ENCODE peak calls at places on chromosomes 1 and 21, in seven cellular contexts. One of them, this sample, is unnamed.

GRCh38 chr1:75725256-75725655 is 747 bp downstream of the ACADM start:
- DNase-seq in CD8-positive, alpha-beta T cell: no peak
- DNase-seq in left ventricle myocardium inferior: no peak
- DNase-seq in testis: no peak
- DNase-seq in psoas muscle: no peak
- DNase-seq in HepG2: no peak
- DNase-seq in fibroblast of lung: peak; percentile 9
- DNase-seq in this sample: no peak

GRCh38 chr1:6385673-6386191 is 7.8 kb downstream of the ACOT7 start:
- DNase-seq in left ventricle myocardium inferior: peak; percentile 42
- DNase-seq in HepG2: no peak
- DNase-seq in CD8-positive, alpha-beta T cell: no peak
- DNase-seq in fibroblast of lung: peak; percentile 83
- DNase-seq in psoas muscle: no peak
- DNase-seq in testis: no peak
- DNase-seq in this sample: no peak

GRCh38 chr1:183139281-183139942 is 46.7 kb upstream of the LAMC2 start:
- DNase-seq in CD8-positive, alpha-beta T cell: no peak
- DNase-seq in psoas muscle: no peak
- DNase-seq in left ventricle myocardium inferior: no peak
- DNase-seq in HepG2: peak; percentile 74
- DNase-seq in fibroblast of lung: peak; percentile 51
- DNase-seq in testis: no peak
- DNase-seq in this sample: no peak

GRCh38 chr1:84919461-84919970 is 26.5 kb upstream of the LPAR3 start:
- DNase-seq in HepG2: no peak
- DNase-seq in testis: no peak
- DNase-seq in left ventricle myocardium inferior: no peak
- DNase-seq in psoas muscle: no peak
- DNase-seq in fibroblast of lung: no peak
- DNase-seq in CD8-positive, alpha-beta T cell: no peak
- DNase-seq in this sample: no peak

GRCh38 chr1:172821609-172822274 is 162.8 kb downstream of the FASLG start:
- DNase-seq in HepG2: no peak
- DNase-seq in fibroblast of lung: peak; percentile 82
- DNase-seq in CD8-positive, alpha-beta T cell: no peak
- DNase-seq in testis: peak; percentile 25
- DNase-seq in left ventricle myocardium inferior: no peak
- DNase-seq in psoas muscle: no peak
- DNase-seq in this sample: no peak

GRCh38 chr1:156491151-156491949 is 9.2 kb downstream of the MEF2D start:
- DNase-seq in testis: no peak
- DNase-seq in HepG2: no peak
- DNase-seq in fibroblast of lung: no peak
- DNase-seq in CD8-positive, alpha-beta T cell: no peak
- DNase-seq in left ventricle myocardium inferior: no peak
- DNase-seq in psoas muscle: peak; percentile 56
- DNase-seq in this sample: no peak

GRCh38 chr1:218546314-218546713 is 201.2 kb downstream of the TGFB2 start:
- DNase-seq in left ventricle myocardium inferior: no peak
- DNase-seq in fibroblast of lung: no peak
- DNase-seq in CD8-positive, alpha-beta T cell: no peak
- DNase-seq in psoas muscle: no peak
- DNase-seq in testis: no peak
- DNase-seq in HepG2: no peak
- DNase-seq in this sample: no peak

GRCh38 chr21:44789880-44790279 is 11.7 kb downstream of the UBE2G2 start:
- DNase-seq in testis: no peak
- DNase-seq in CD8-positive, alpha-beta T cell: no peak
- DNase-seq in psoas muscle: no peak
- DNase-seq in HepG2: no peak
- DNase-seq in fibroblast of lung: peak; percentile 83
- DNase-seq in left ventricle myocardium inferior: no peak
- DNase-seq in this sample: no peak

GRCh38 chr1:215718888-215719287 is 151.8 kb downstream of the KCTD3 start:
- DNase-seq in psoas muscle: no peak
- DNase-seq in testis: no peak
- DNase-seq in HepG2: no peak
- DNase-seq in left ventricle myocardium inferior: no peak
- DNase-seq in CD8-positive, alpha-beta T cell: no peak
- DNase-seq in fibroblast of lung: peak; percentile 3
- DNase-seq in this sample: no peak

GRCh38 chr1:168583571-168583970 is 7.2 kb downstream of the XCL1 start:
- DNase-seq in left ventricle myocardium inferior: no peak
- DNase-seq in fibroblast of lung: peak; percentile 63
- DNase-seq in testis: no peak
- DNase-seq in HepG2: no peak
- DNase-seq in CD8-positive, alpha-beta T cell: no peak
- DNase-seq in psoas muscle: no peak
- DNase-seq in this sample: no peak

GRCh38 chr1:66315675-66316074 is 218.3 kb upstream of the SGIP1 start:
- DNase-seq in psoas muscle: no peak
- DNase-seq in HepG2: no peak
- DNase-seq in left ventricle myocardium inferior: no peak
- DNase-seq in fibroblast of lung: peak; percentile 50
- DNase-seq in testis: no peak
- DNase-seq in CD8-positive, alpha-beta T cell: no peak
- DNase-seq in this sample: no peak

GRCh38 chr1:10676987-10677386 is 119.5 kb downstream of the CASZ1 start:
- DNase-seq in fibroblast of lung: no peak
- DNase-seq in HepG2: no peak
- DNase-seq in psoas muscle: no peak
- DNase-seq in CD8-positive, alpha-beta T cell: no peak
- DNase-seq in testis: no peak
- DNase-seq in left ventricle myocardium inferior: no peak
- DNase-seq in this sample: no peak

GRCh38 chr1:12666141-12666735 is 22.4 kb downstream of the AADACL4 start:
- DNase-seq in testis: no peak
- DNase-seq in psoas muscle: no peak
- DNase-seq in left ventricle myocardium inferior: no peak
- DNase-seq in CD8-positive, alpha-beta T cell: no peak
- DNase-seq in HepG2: no peak
- DNase-seq in fibroblast of lung: no peak
- DNase-seq in this sample: no peak

GRCh38 chr1:38217316-38217715 is 170.7 kb upstream of the POU3F1 start:
- DNase-seq in fibroblast of lung: no peak
- DNase-seq in HepG2: no peak
- DNase-seq in CD8-positive, alpha-beta T cell: no peak
- DNase-seq in testis: no peak
- DNase-seq in psoas muscle: no peak
- DNase-seq in left ventricle myocardium inferior: peak; percentile 25
- DNase-seq in this sample: no peak

GRCh38 chr1:25197982-25198681 is 34.2 kb downstream of the SYF2 start:
- DNase-seq in left ventricle myocardium inferior: no peak
- DNase-seq in testis: no peak
- DNase-seq in fibroblast of lung: no peak
- DNase-seq in CD8-positive, alpha-beta T cell: peak; percentile 40
- DNase-seq in psoas muscle: no peak
- DNase-seq in HepG2: peak; percentile 82
- DNase-seq in this sample: no peak

GRCh38 chr1:83029050-83029449 is 969.9 kb downstream of the TTLL7 start:
- DNase-seq in HepG2: no peak
- DNase-seq in psoas muscle: no peak
- DNase-seq in testis: no peak
- DNase-seq in CD8-positive, alpha-beta T cell: no peak
- DNase-seq in fibroblast of lung: no peak
- DNase-seq in left ventricle myocardium inferior: no peak
- DNase-seq in this sample: no peak

GRCh38 chr21:15421947-15422346 is 307.8 kb upstream of the USP25 start:
- DNase-seq in CD8-positive, alpha-beta T cell: no peak
- DNase-seq in HepG2: no peak
- DNase-seq in testis: no peak
- DNase-seq in fibroblast of lung: peak; percentile 77
- DNase-seq in psoas muscle: no peak
- DNase-seq in left ventricle myocardium inferior: no peak
- DNase-seq in this sample: no peak

GRCh38 chr1:162851341-162851740 is 9.6 kb downstream of the CCDC190 start:
- DNase-seq in CD8-positive, alpha-beta T cell: no peak
- DNase-seq in left ventricle myocardium inferior: no peak
- DNase-seq in psoas muscle: no peak
- DNase-seq in testis: no peak
- DNase-seq in HepG2: no peak
- DNase-seq in fibroblast of lung: no peak
- DNase-seq in this sample: no peak
- H3K4me3 ChIP-seq in CD8-positive, alpha-beta T cell: no peak overlapping the region
- H3K4me3 ChIP-seq in left ventricle myocardium inferior: no peak overlapping the region
- H3K4me3 ChIP-seq in psoas muscle: no peak overlapping the region
- H3K4me3 ChIP-seq in testis: no peak overlapping the region
- H3K4me3 ChIP-seq in HepG2: no peak overlapping the region
- H3K4me3 ChIP-seq in fibroblast of lung: no peak overlapping the region
- H3K4me3 ChIP-seq in this sample: no peak overlapping the region

GRCh38 chr1:207316622-207317510 is 4.6 kb upstream of the CD55 start:
- DNase-seq in HepG2: no peak
- DNase-seq in fibroblast of lung: no peak
- DNase-seq in testis: no peak
- DNase-seq in left ventricle myocardium inferior: no peak
- DNase-seq in psoas muscle: no peak
- DNase-seq in CD8-positive, alpha-beta T cell: no peak
- DNase-seq in this sample: no peak

GRCh38 chr1:207319207-207319606 is 2.3 kb upstream of the CD55 start:
- DNase-seq in fibroblast of lung: no peak
- DNase-seq in HepG2: no peak
- DNase-seq in CD8-positive, alpha-beta T cell: no peak
- DNase-seq in psoas muscle: no peak
- DNase-seq in testis: no peak
- DNase-seq in left ventricle myocardium inferior: no peak
- DNase-seq in this sample: no peak

GRCh38 chr1:207316141-207316540 is 5.3 kb upstream of the CD55 start:
- DNase-seq in fibroblast of lung: no peak
- DNase-seq in CD8-positive, alpha-beta T cell: no peak
- DNase-seq in testis: no peak
- DNase-seq in psoas muscle: no peak
- DNase-seq in left ventricle myocardium inferior: no peak
- DNase-seq in HepG2: no peak
- DNase-seq in this sample: peak; percentile 72

GRCh38 chr1:207317561-207317960 is 3.9 kb upstream of the CD55 start:
- DNase-seq in left ventricle myocardium inferior: no peak
- DNase-seq in psoas muscle: no peak
- DNase-seq in fibroblast of lung: no peak
- DNase-seq in HepG2: no peak
- DNase-seq in CD8-positive, alpha-beta T cell: no peak
- DNase-seq in testis: no peak
- DNase-seq in this sample: no peak

GRCh38 chr1:207318072-207318619 is 3.3 kb upstream of the CD55 start:
- DNase-seq in testis: no peak
- DNase-seq in HepG2: no peak
- DNase-seq in fibroblast of lung: no peak
- DNase-seq in CD8-positive, alpha-beta T cell: no peak
- DNase-seq in left ventricle myocardium inferior: no peak
- DNase-seq in psoas muscle: no peak
- DNase-seq in this sample: no peak
- H3K27ac ChIP-seq in testis: no peak overlapping the region
- H3K27ac ChIP-seq in HepG2: no peak overlapping the region
- H3K27ac ChIP-seq in fibroblast of lung: no peak overlapping the region
- H3K27ac ChIP-seq in CD8-positive, alpha-beta T cell: no peak overlapping the region
- H3K27ac ChIP-seq in left ventricle myocardium inferior: peak overlapping the region; percentile 98
- H3K27ac ChIP-seq in psoas muscle: peak overlapping the region; percentile 69
- H3K27ac ChIP-seq in this sample: peak overlapping the region; percentile 76

GRCh38 chr1:241736387-241736786 is 84.3 kb downstream of the WDR64 start:
- DNase-seq in testis: no peak
- DNase-seq in CD8-positive, alpha-beta T cell: no peak
- DNase-seq in HepG2: no peak
- DNase-seq in psoas muscle: no peak
- DNase-seq in left ventricle myocardium inferior: no peak
- DNase-seq in fibroblast of lung: no peak
- DNase-seq in this sample: no peak
- TF ChIP-seq CTCF in testis: no peak
- TF ChIP-seq CTCF in CD8-positive, alpha-beta T cell: no peak
- TF ChIP-seq CTCF in HepG2: no peak
- TF ChIP-seq CTCF in psoas muscle: no peak
- TF ChIP-seq CTCF in left ventricle myocardium inferior: no peak
- TF ChIP-seq CTCF in fibroblast of lung: no peak
- TF ChIP-seq CTCF in this sample: no peak

GRCh38 chr1:169894424-169895145 is 889 bp upstream of the SCYL3 start:
- DNase-seq in psoas muscle: no peak
- DNase-seq in HepG2: no peak
- DNase-seq in CD8-positive, alpha-beta T cell: no peak
- DNase-seq in testis: no peak
- DNase-seq in fibroblast of lung: no peak
- DNase-seq in left ventricle myocardium inferior: no peak
- DNase-seq in this sample: no peak
- H3K4me3 ChIP-seq in psoas muscle: peak overlapping the region; percentile 77
- H3K4me3 ChIP-seq in HepG2: peak overlapping the region; percentile 33
- H3K4me3 ChIP-seq in CD8-positive, alpha-beta T cell: peak overlapping the region; percentile 82
- H3K4me3 ChIP-seq in testis: peak overlapping the region; percentile 97
- H3K4me3 ChIP-seq in fibroblast of lung: peak overlapping the region; percentile 57
- H3K4me3 ChIP-seq in left ventricle myocardium inferior: peak overlapping the region; percentile 97
- H3K4me3 ChIP-seq in this sample: peak overlapping the region; percentile 80

GRCh38 chr21:38487906-38488639 is 10.2 kb downstream of the ERG start:
- DNase-seq in testis: no peak
- DNase-seq in CD8-positive, alpha-beta T cell: no peak
- DNase-seq in fibroblast of lung: no peak
- DNase-seq in psoas muscle: no peak
- DNase-seq in HepG2: no peak
- DNase-seq in left ventricle myocardium inferior: no peak
- DNase-seq in this sample: no peak

GRCh38 chr21:38488640-38489282 is 9.5 kb downstream of the ERG start:
- DNase-seq in CD8-positive, alpha-beta T cell: no peak
- DNase-seq in left ventricle myocardium inferior: no peak
- DNase-seq in psoas muscle: no peak
- DNase-seq in fibroblast of lung: no peak
- DNase-seq in HepG2: no peak
- DNase-seq in testis: no peak
- DNase-seq in this sample: no peak

GRCh38 chr21:38490411-38491020 is 7.8 kb downstream of the ERG start:
- DNase-seq in fibroblast of lung: no peak
- DNase-seq in CD8-positive, alpha-beta T cell: no peak
- DNase-seq in psoas muscle: no peak
- DNase-seq in testis: no peak
- DNase-seq in HepG2: no peak
- DNase-seq in left ventricle myocardium inferior: no peak
- DNase-seq in this sample: no peak

GRCh38 chr21:38489729-38490128 is 8.5 kb downstream of the ERG start:
- DNase-seq in testis: no peak
- DNase-seq in left ventricle myocardium inferior: no peak
- DNase-seq in fibroblast of lung: no peak
- DNase-seq in CD8-positive, alpha-beta T cell: no peak
- DNase-seq in HepG2: no peak
- DNase-seq in psoas muscle: no peak
- DNase-seq in this sample: no peak

DNA sequence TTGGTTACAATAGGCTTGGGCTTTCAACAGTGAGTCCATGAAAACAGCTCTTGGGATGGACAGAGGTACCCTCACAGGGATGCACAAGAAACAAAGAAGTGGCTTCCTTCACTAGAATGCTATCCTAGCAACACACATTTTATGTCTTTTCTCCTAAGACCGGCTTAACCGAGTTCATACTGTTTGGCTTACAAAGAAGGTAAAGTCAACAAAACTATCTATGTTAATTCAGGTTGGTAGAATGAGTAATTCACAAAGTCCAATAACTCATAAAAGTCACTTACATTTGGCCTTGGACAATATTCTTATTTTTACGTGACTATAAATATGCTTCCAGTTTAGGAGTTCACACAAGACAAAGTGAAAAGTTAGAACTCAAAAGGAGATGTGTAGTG is 9.0 kb downstream of the ERG start:
- DNase-seq in psoas muscle: no peak
- DNase-seq in CD8-positive, alpha-beta T cell: no peak
- DNase-seq in left ventricle myocardium inferior: no peak
- DNase-seq in testis: no peak
- DNase-seq in fibroblast of lung: no peak
- DNase-seq in HepG2: no peak
- DNase-seq in this sample: no peak
- H3K27ac ChIP-seq in psoas muscle: peak overlapping the region; percentile 3
- H3K27ac ChIP-seq in CD8-positive, alpha-beta T cell: no peak overlapping the region
- H3K27ac ChIP-seq in left ventricle myocardium inferior: peak overlapping the region; percentile 45
- H3K27ac ChIP-seq in testis: no peak overlapping the region
- H3K27ac ChIP-seq in fibroblast of lung: no peak overlapping the region
- H3K27ac ChIP-seq in HepG2: no peak overlapping the region
- H3K27ac ChIP-seq in this sample: no peak overlapping the region